ENCODE peak calls at places on chromosomes 16 and 17, in four cellular contexts. B is naive thymus-derived CD4-positive, alpha-beta T cell; V is tibial nerve; Z is astrocyte. C is an unnamed sample. For H3K4me1, the result is how much of the 10 kb centered on the place peaks cover.

GRCh38 chr16:73976661-73977060 is 320.0 kb upstream of the PSMD7 start:
- DNase-seq in Z (no peak), B (no peak), V (no peak), C (no peak)

GRCh38 chr16:27867122-27868110 is 196.1 kb downstream of the GSG1L start:
- DNase-seq in B (peak), V (no peak), Z (peak), C (peak)

GRCh38 chr17:15893333-15894024 is 51.5 kb upstream of the ADORA2B start:
- DNase-seq in Z (peak), B (no peak), V (no peak), C (peak)

GRCh38 chr16:51449441-51449840 is 298.4 kb upstream of the SALL1 start:
- DNase-seq in Z (no peak), V (no peak), B (no peak), C (no peak)

GRCh38 chr17:40071720-40072480 is 9.1 kb downstream of the THRA start:
- DNase-seq in B (no peak), Z (no peak), V (peak), C (peak)

GRCh38 chr16:58049697-58050185 is 24.2 kb downstream of the MMP15 start:
- DNase-seq in V (no peak), Z (no peak), B (no peak), C (no peak)

GRCh38 chr16:11624645-11625607 is 38.2 kb upstream of the LITAF start:
- DNase-seq in Z (no peak), V (no peak), B (no peak), C (no peak)

GRCh38 chr17:34757106-34757505 is 177.7 kb downstream of the TMEM132E start:
- DNase-seq in Z (no peak), B (no peak), V (no peak), C (no peak)

GRCh38 chr17:75652934-75653549 is 13.9 kb downstream of the RECQL5 start:
- DNase-seq in Z (peak), B (peak), V (no peak), C (peak)

GRCh38 chr17:4327638-4328037 is 38.8 kb downstream of the UBE2G1 start:
- DNase-seq in V (no peak), B (no peak), Z (peak), C (no peak)

GRCh38 chr16:50856991-50857390 is 115.1 kb downstream of the CYLD start:
- DNase-seq in B (no peak), V (no peak), Z (no peak), C (no peak)

GRCh38 chr17:76368545-76368944 is 14.8 kb upstream of the PRPSAP1 start:
- DNase-seq in V (no peak), B (no peak), Z (no peak), C (no peak)

GRCh38 chr17:60713619-60714018 is 36.0 kb downstream of the BCAS3 start:
- DNase-seq in Z (no peak), V (no peak), B (no peak), C (no peak)

GRCh38 chr17:164536-165235 is 16.8 kb downstream of the DOC2B start:
- DNase-seq in V (peak), B (peak), Z (peak), C (peak)

GRCh38 chr17:63370696-63371095 is 75.4 kb downstream of the CYB561 start:
- DNase-seq in V (no peak), B (no peak), Z (peak), C (no peak)

GRCh38 chr16:15979801-15980200 is 30.4 kb downstream of the ABCC1 start:
- DNase-seq in V (no peak), Z (no peak), B (no peak), C (no peak)

GRCh38 chr16:57801856-57802634 is at the start of gene KIFC3:
- DNase-seq in V (peak), Z (peak), B (no peak), C (peak)

GRCh38 chr16:57615813-57616212 is 12.6 kb upstream of the ADGRG1 start:
- DNase-seq in Z (no peak), V (no peak), B (no peak), C (no peak)

GRCh38 chr16:29877266-29877961 is 14.4 kb upstream of the CDIPT start:
- DNase-seq in B (peak), Z (no peak), V (no peak), C (peak)

GRCh38 chr17:7204828-7205461 is 14.7 kb downstream of the DLG4 start:
- DNase-seq in V (peak), Z (peak), B (peak), C (peak)

GRCh38 chr17:46141645-46142044 is 51.6 kb downstream of the KANSL1 start:
- DNase-seq in Z (no peak), B (no peak), V (no peak), C (no peak)

GRCh38 chr16:67541391-67542263 is 13.0 kb downstream of the RIPOR1 start:
- DNase-seq in B (no peak), Z (no peak), V (no peak), C (no peak)

GRCh38 chr17:4230142-4230541 is 33.6 kb downstream of the ANKFY1 start:
- DNase-seq in V (peak), Z (peak), B (no peak), C (peak)

GRCh38 chr16:4523686-4524085 is 14.9 kb downstream of the CDIP1 start:
- DNase-seq in Z (no peak), B (no peak), V (no peak), C (no peak)

GRCh38 chr17:77565166-77565565 is 393.3 kb upstream of the TNRC6C start:
- DNase-seq in V (no peak), B (no peak), Z (no peak), C (no peak)

GRCh38 chr17:20244671-20245070 is 222.7 kb downstream of the LGALS9B start:
- DNase-seq in V (no peak), B (no peak), Z (peak), C (no peak)

GRCh38 chr16:69838417-69838990 is 76.4 kb downstream of the WWP2 start:
- DNase-seq in V (no peak), Z (no peak), B (no peak), C (peak)

GRCh38 chr17:51299859-51300258 is 39.5 kb downstream of the UTP18 start:
- DNase-seq in Z (no peak), V (no peak), B (no peak), C (no peak)

GRCh38 chr16:27853101-27853500 is 210.4 kb downstream of the GSG1L start:
- DNase-seq in B (no peak), V (no peak), Z (no peak), C (no peak)

DNA sequence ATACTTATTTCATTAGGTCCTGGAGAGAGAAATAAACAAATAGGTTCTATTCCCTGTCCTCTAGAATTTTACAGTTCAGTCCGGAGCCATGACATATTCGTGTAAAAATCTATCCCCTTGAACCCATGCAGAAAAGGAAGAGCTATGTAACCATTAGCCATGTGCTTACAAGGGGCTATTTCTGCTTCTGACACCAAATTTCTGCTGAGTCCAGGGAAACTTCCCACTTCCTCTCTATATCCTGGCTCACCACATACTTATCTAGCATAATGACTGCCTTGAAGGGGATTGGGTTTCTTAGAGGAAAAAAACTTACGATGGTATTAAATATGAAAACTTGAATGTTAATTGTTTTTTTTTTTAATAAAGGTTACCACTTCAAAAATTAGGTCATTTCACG is 44.2 kb downstream of the IRX6 start:
- DNase-seq in B (no peak), Z (no peak), V (no peak), C (no peak)
- H3K4me1 ChIP-seq in B (under half), Z (under half), V (under half), C (under half)

GRCh38 chr16:1779741-1780676 is 2.4 kb downstream of the SPSB3 start:
- DNase-seq in V (no peak), Z (no peak), B (no peak), C (no peak)

GRCh38 chr16:1778200-1779179 is 3.9 kb downstream of the SPSB3 start:
- DNase-seq in V (no peak), B (no peak), Z (no peak), C (no peak)

GRCh38 chr16:1777375-1778199 is 4.7 kb upstream of the MRPS34 start:
- DNase-seq in V (no peak), Z (no peak), B (no peak), C (no peak)

GRCh38 chr16:1780677-1781072 is 1.7 kb downstream of the SPSB3 start:
- DNase-seq in B (no peak), V (no peak), Z (no peak), C (no peak)

GRCh38 chr16:1779234-1779701 is 3.1 kb downstream of the SPSB3 start:
- DNase-seq in V (no peak), Z (no peak), B (no peak), C (no peak)
- H3K4me1 ChIP-seq in V (under half), Z (under half), B (under half), C (under half)

GRCh38 chr17:30961213-30962188 is 9.3 kb upstream of the RNF135 start:
- DNase-seq in Z (no peak), B (no peak), V (no peak), C (no peak)

GRCh38 chr17:30969989-30970680 is 704 bp upstream of the RNF135 start:
- DNase-seq in V (no peak), Z (peak), B (peak), C (no peak)

DNA sequence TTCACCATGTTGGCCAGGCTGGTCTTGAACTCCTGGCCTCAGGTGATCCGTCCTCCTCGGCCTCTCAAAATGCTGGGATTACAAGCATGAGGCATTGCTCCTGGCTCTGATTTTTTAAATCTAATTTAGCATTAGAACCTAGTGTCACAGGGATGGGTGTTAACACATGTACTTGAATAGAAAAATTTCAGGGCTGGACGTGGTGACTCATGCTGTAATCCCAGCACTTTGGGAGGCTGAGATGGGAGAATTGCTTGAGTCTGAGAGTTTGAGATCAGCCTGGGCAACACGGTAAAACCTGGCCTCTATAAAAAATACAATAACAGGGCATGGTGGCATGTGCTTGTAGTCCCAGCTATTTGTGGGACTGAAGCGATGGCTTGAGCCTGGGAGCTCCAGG is 6.0 kb upstream of the RNF135 start:
- DNase-seq in B (no peak), V (no peak), Z (no peak), C (no peak)
- H3K4me1 ChIP-seq in B (under half), V (under half), Z (under half), C (under half)

GRCh38 chr17:42844761-42845555 is 578 bp downstream of the AOC2 start:
- DNase-seq in B (no peak), Z (no peak), V (no peak), C (no peak)

GRCh38 chr17:42845918-42846593 is 1.7 kb downstream of the AOC2 start:
- DNase-seq in V (no peak), B (no peak), Z (no peak), C (no peak)

GRCh38 chr17:42848093-42848492 is 2.9 kb upstream of the AOC3 start:
- DNase-seq in B (no peak), V (no peak), Z (no peak), C (no peak)

GRCh38 chr17:42845556-42845917 is 1.2 kb downstream of the AOC2 start:
- DNase-seq in Z (no peak), V (no peak), B (no peak), C (no peak)

DNA sequence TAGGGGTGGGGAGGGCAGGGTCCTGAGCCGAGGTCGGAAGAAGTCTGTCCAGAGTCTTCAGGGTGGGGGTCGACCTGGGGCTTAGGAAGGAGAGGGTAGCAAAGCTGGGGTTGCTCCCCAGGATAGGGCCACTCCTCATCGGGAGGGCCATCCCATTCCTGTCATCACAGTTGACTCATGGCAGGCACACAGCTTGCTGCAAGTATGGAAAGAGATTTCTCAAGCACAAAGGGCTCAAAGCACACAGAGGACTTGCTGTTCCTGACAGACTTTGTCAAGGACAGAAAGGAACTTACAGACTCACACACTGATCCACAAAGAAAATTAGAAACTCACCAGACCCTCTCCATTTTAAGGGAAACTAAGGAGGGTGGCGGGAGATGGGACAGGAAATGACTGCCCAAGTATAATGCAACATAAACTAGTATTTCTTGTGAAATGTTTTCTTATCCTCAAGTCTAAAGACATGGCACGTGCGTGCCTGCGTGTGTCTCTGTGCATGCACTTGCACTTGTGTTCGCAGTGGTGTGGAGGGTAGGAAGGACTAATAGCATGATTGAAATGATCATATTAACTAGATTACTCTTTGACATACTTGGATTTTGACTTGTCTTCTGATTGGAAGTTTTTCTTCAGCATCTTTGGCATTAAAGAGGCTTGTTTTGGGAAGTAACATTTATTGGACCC is 2.4 kb downstream of the AOC2 start:
- DNase-seq in B (no peak), V (no peak), Z (no peak), C (no peak)
- H3K4me1 ChIP-seq in B (under half), V (under half), Z (under half), C (under half)

DNA sequence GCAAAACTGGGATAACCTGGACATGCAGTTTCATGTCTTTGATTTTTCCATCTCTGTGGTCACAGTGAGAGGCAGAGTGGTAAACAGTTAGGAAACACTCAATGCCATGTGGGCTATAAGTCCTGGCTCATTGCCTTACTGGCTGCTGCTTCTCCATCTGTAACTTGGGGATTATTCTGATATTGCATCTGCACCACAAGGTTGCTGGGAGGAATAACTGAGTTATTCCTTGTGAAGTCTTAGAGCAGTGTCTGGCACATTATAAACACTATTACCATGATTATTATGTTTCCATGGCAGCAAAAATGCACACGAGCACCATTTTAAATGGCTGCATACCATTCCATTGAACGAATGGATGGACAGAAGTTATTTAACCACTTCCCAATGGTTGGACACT is 111.7 kb upstream of the CDH5 start:
- DNase-seq in B (no peak), V (no peak), Z (peak), C (no peak)
- H3K4me1 ChIP-seq in B (under half), V (under half), Z (under half), C (under half)

C was measured in endothelial cell of umbilical vein.